ENCODE peak calls at places on chromosomes 1 and 21, in eight cellular contexts. S is fibroblast of mammary gland; J is progenitor cell of endocrine pancreas; Z is HuH-7.5; Y is CD4-positive, alpha-beta memory T cell; A is prostate gland; R is T-helper 2 cell; X is HFF-Myc. B is an unnamed sample.
A peak's percentile ranks its signal among the peaks of the same experiment; 100 is the strongest.

GRCh38 chr1:223771814-223772770 is 59.8 kb downstream of the CAPN2 start:
- DNase-seq in X (no peak), J (no peak), S (peak; percentile 85), R (no peak), Z (no peak), A (no peak), Y (no peak), B (peak; percentile 96)

GRCh38 chr1:85118751-85119150 is 70.5 kb upstream of the MCOLN3 start:
- DNase-seq in R (no peak), A (no peak), X (no peak), S (no peak), Z (no peak), Y (no peak), J (no peak), B (no peak)

GRCh38 chr1:7223334-7224080 is 438.3 kb downstream of the CAMTA1 start:
- DNase-seq in Y (no peak), S (peak; percentile 94), R (no peak), X (peak; percentile 67), A (no peak), Z (no peak), J (no peak), B (no peak)

GRCh38 chr1:15295676-15296075 is 48.7 kb downstream of the FHAD1 start:
- DNase-seq in Y (no peak), X (no peak), R (no peak), Z (no peak), S (no peak), J (no peak), A (no peak), B (no peak)

GRCh38 chr1:29324771-29325351 is 88.5 kb downstream of the PTPRU start:
- DNase-seq in S (no peak), Y (no peak), Z (no peak), A (no peak), J (peak; percentile 31), R (no peak), X (no peak), B (peak; percentile 96)

GRCh38 chr1:16017461-16018303 is at the start of gene HSPB7:
- DNase-seq in Z (no peak), J (no peak), S (peak; percentile 76), Y (no peak), A (peak; percentile 36), X (no peak), R (no peak), B (peak; percentile 95)

GRCh38 chr1:218123968-218124367 is 161.1 kb upstream of the RRP15 start:
- DNase-seq in A (no peak), Z (no peak), S (no peak), R (no peak), X (no peak), Y (no peak), J (no peak), B (peak; percentile 58)

GRCh38 chr21:15645830-15646229 is 84.0 kb upstream of the USP25 start:
- DNase-seq in Z (no peak), R (no peak), S (no peak), X (no peak), J (no peak), A (no peak), Y (no peak), B (no peak)

GRCh38 chr1:91799159-91799558 is 86.8 kb downstream of the TGFBR3 start:
- DNase-seq in S (no peak), Z (no peak), J (no peak), A (no peak), X (no peak), Y (no peak), R (no peak), B (no peak)

GRCh38 chr1:66231162-66232077 is 302.5 kb upstream of the SGIP1 start:
- DNase-seq in R (no peak), Y (no peak), Z (no peak), A (no peak), X (no peak), J (no peak), S (peak; percentile 82), B (no peak)

GRCh38 chr21:45539046-45539795 is 3.0 kb downstream of the SLC19A1 start:
- DNase-seq in J (no peak), R (peak; percentile 3), S (no peak), X (no peak), Y (no peak), A (no peak), Z (no peak), B (peak; percentile 53)

GRCh38 chr1:111743679-111744101 is 4.5 kb upstream of the INKA2 start:
- DNase-seq in S (peak; percentile 62), R (no peak), A (no peak), Z (no peak), X (no peak), Y (no peak), J (no peak), B (no peak)

GRCh38 chr1:14095001-14095400 is 395.0 kb downstream of the PRDM2 start:
- DNase-seq in X (no peak), Z (no peak), Y (no peak), R (no peak), S (peak; percentile 25), J (no peak), A (no peak), B (no peak)

GRCh38 chr1:26163684-26164035 is 4.8 kb downstream of the FAM110D start:
- DNase-seq in X (no peak), Y (no peak), A (no peak), R (no peak), S (no peak), Z (no peak), J (no peak), B (no peak)

GRCh38 chr1:147673401-147673800 is 3.1 kb upstream of the ACP6 start:
- DNase-seq in R (no peak), A (no peak), J (no peak), X (no peak), Y (no peak), Z (no peak), S (no peak), B (no peak)

GRCh38 chr1:160410412-160411005 is 10.1 kb downstream of the VANGL2 start:
- DNase-seq in A (no peak), J (no peak), Y (no peak), R (no peak), S (no peak), X (no peak), Z (no peak), B (peak; percentile 61)

GRCh38 chr1:152047607-152047953 is 10.8 kb upstream of the S100A11 start:
- DNase-seq in S (peak; percentile 91), Y (no peak), X (no peak), Z (no peak), R (no peak), J (no peak), A (peak; percentile 93), B (no peak)

B was measured in islet precursor cell.